ENCODE peak calls at places on chromosome 17, in eight cellular contexts. One of them, this sample, is unnamed.

GRCh38 chr17:71760062-71760720 is 360.6 kb upstream of the SOX9 start:
- DNase-seq in cardiac fibroblast: no peak
- DNase-seq in GM12878: no peak
- DNase-seq in B cell: no peak
- DNase-seq in HFFc6: no peak
- DNase-seq in Panc1: no peak
- DNase-seq in foreskin keratinocyte: peak
- DNase-seq in PC-9: no peak
- DNase-seq in this sample: peak

GRCh38 chr17:78010759-78011158 is 52.3 kb downstream of the TNRC6C start:
- DNase-seq in cardiac fibroblast: no peak
- DNase-seq in GM12878: no peak
- DNase-seq in B cell: no peak
- DNase-seq in HFFc6: no peak
- DNase-seq in Panc1: no peak
- DNase-seq in foreskin keratinocyte: no peak
- DNase-seq in PC-9: no peak
- DNase-seq in this sample: no peak

GRCh38 chr17:42673885-42674754 is 2.7 kb downstream of the PLEKHH3 start:
- DNase-seq in cardiac fibroblast: peak
- DNase-seq in GM12878: no peak
- DNase-seq in B cell: peak
- DNase-seq in HFFc6: no peak
- DNase-seq in Panc1: no peak
- DNase-seq in foreskin keratinocyte: no peak
- DNase-seq in PC-9: no peak
- DNase-seq in this sample: peak

GRCh38 chr17:50642722-50643656 is 8.3 kb downstream of the ABCC3 start:
- DNase-seq in cardiac fibroblast: no peak
- DNase-seq in GM12878: no peak
- DNase-seq in B cell: no peak
- DNase-seq in HFFc6: no peak
- DNase-seq in Panc1: no peak
- DNase-seq in foreskin keratinocyte: peak
- DNase-seq in PC-9: no peak
- DNase-seq in this sample: no peak

GRCh38 chr17:34146440-34147043 is 108.5 kb upstream of the CCL2 start:
- DNase-seq in cardiac fibroblast: no peak
- DNase-seq in GM12878: no peak
- DNase-seq in B cell: peak
- DNase-seq in HFFc6: no peak
- DNase-seq in Panc1: peak
- DNase-seq in foreskin keratinocyte: peak
- DNase-seq in PC-9: peak
- DNase-seq in this sample: peak

GRCh38 chr17:57132663-57133062 is 47.6 kb downstream of the AKAP1 start:
- DNase-seq in cardiac fibroblast: no peak
- DNase-seq in GM12878: no peak
- DNase-seq in B cell: no peak
- DNase-seq in HFFc6: no peak
- DNase-seq in Panc1: no peak
- DNase-seq in foreskin keratinocyte: no peak
- DNase-seq in PC-9: no peak
- DNase-seq in this sample: no peak

GRCh38 chr17:31269597-31269996 is 27.4 kb downstream of the OMG start:
- DNase-seq in cardiac fibroblast: peak
- DNase-seq in GM12878: no peak
- DNase-seq in B cell: no peak
- DNase-seq in HFFc6: peak
- DNase-seq in Panc1: peak
- DNase-seq in foreskin keratinocyte: peak
- DNase-seq in PC-9: peak
- DNase-seq in this sample: peak

GRCh38 chr17:80819422-80820164 is 172.0 kb upstream of the CHMP6 start:
- DNase-seq in cardiac fibroblast: no peak
- DNase-seq in GM12878: no peak
- DNase-seq in B cell: no peak
- DNase-seq in HFFc6: no peak
- DNase-seq in Panc1: no peak
- DNase-seq in foreskin keratinocyte: no peak
- DNase-seq in PC-9: no peak
- DNase-seq in this sample: no peak

GRCh38 chr17:28957992-28958355 is 6.7 kb upstream of the PHF12 start:
- DNase-seq in cardiac fibroblast: no peak
- DNase-seq in GM12878: no peak
- DNase-seq in B cell: no peak
- DNase-seq in HFFc6: no peak
- DNase-seq in Panc1: no peak
- DNase-seq in foreskin keratinocyte: no peak
- DNase-seq in PC-9: no peak
- DNase-seq in this sample: no peak

GRCh38 chr17:17191346-17191792 is 14.8 kb downstream of the PLD6 start:
- DNase-seq in cardiac fibroblast: peak
- DNase-seq in GM12878: no peak
- DNase-seq in B cell: no peak
- DNase-seq in HFFc6: peak
- DNase-seq in Panc1: peak
- DNase-seq in foreskin keratinocyte: peak
- DNase-seq in PC-9: no peak
- DNase-seq in this sample: no peak

GRCh38 chr17:40284085-40284713 is 3.5 kb upstream of the CDC6 start:
- DNase-seq in cardiac fibroblast: peak
- DNase-seq in GM12878: no peak
- DNase-seq in B cell: no peak
- DNase-seq in HFFc6: peak
- DNase-seq in Panc1: no peak
- DNase-seq in foreskin keratinocyte: peak
- DNase-seq in PC-9: peak
- DNase-seq in this sample: no peak
- TF ChIP-seq CTCF in cardiac fibroblast: peak
- TF ChIP-seq CTCF in GM12878: no peak
- TF ChIP-seq CTCF in B cell: no peak
- TF ChIP-seq CTCF in HFFc6: peak
- TF ChIP-seq CTCF in Panc1: no peak
- TF ChIP-seq CTCF in foreskin keratinocyte: peak
- TF ChIP-seq CTCF in PC-9: peak
- TF ChIP-seq CTCF in this sample: peak

DNA sequence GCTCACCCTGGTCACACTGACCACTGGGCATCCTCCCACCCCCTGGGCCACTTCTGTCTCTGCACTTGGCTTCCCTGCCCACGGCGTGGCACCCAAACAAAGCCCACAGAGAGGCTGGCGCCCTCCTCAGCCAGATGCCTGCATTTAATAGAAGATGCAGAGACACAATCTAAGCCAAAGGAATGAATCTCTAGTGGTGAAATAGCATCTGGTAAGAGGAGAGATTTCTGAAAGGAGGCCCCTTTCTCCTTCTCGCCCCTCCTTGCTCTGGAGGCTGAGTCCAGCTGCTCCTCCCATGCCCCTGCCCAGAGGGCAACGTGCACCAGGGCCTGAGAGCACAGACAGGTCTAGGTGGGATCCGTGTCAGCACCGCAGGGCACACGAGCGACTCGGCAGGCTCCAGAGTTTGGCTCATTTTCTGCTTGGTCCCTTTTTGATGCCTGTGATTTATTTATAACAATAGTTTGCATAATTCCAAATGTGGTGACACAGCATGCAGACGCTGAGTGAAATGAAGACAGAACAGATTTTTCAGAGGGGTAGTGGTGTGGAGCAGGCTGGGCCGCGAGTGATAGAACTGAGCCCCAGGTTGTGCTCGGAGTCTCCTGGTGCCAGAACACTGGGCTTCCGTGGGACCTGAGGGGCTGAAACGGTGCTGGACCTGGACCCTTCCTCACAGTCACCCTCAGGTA is 95.6 kb downstream of the METRNL start:
- DNase-seq in cardiac fibroblast: no peak
- DNase-seq in GM12878: no peak
- DNase-seq in B cell: no peak
- DNase-seq in HFFc6: no peak
- DNase-seq in Panc1: no peak
- DNase-seq in foreskin keratinocyte: no peak
- DNase-seq in PC-9: no peak
- DNase-seq in this sample: no peak
- TF ChIP-seq CTCF in cardiac fibroblast: no peak
- TF ChIP-seq CTCF in GM12878: peak
- TF ChIP-seq CTCF in B cell: no peak
- TF ChIP-seq CTCF in HFFc6: peak
- TF ChIP-seq CTCF in Panc1: no peak
- TF ChIP-seq CTCF in foreskin keratinocyte: peak
- TF ChIP-seq CTCF in PC-9: no peak
- TF ChIP-seq CTCF in this sample: no peak

GRCh38 chr17:19336938-19337711 is 25.4 kb downstream of the B9D1 start:
- DNase-seq in cardiac fibroblast: no peak
- DNase-seq in GM12878: no peak
- DNase-seq in B cell: no peak
- DNase-seq in HFFc6: no peak
- DNase-seq in Panc1: no peak
- DNase-seq in foreskin keratinocyte: no peak
- DNase-seq in PC-9: no peak
- DNase-seq in this sample: no peak
- TF ChIP-seq CTCF in cardiac fibroblast: no peak
- TF ChIP-seq CTCF in GM12878: no peak
- TF ChIP-seq CTCF in B cell: no peak
- TF ChIP-seq CTCF in HFFc6: no peak
- TF ChIP-seq CTCF in Panc1: no peak
- TF ChIP-seq CTCF in foreskin keratinocyte: no peak
- TF ChIP-seq CTCF in PC-9: no peak
- TF ChIP-seq CTCF in this sample: no peak

GRCh38 chr17:46875849-46876352 is 24.5 kb downstream of the WNT9B start:
- DNase-seq in cardiac fibroblast: no peak
- DNase-seq in GM12878: no peak
- DNase-seq in B cell: no peak
- DNase-seq in HFFc6: no peak
- DNase-seq in Panc1: no peak
- DNase-seq in foreskin keratinocyte: no peak
- DNase-seq in PC-9: no peak
- DNase-seq in this sample: no peak

GRCh38 chr17:46874906-46875305 is 23.5 kb downstream of the WNT9B start:
- DNase-seq in cardiac fibroblast: no peak
- DNase-seq in GM12878: no peak
- DNase-seq in B cell: no peak
- DNase-seq in HFFc6: no peak
- DNase-seq in Panc1: no peak
- DNase-seq in foreskin keratinocyte: no peak
- DNase-seq in PC-9: no peak
- DNase-seq in this sample: no peak

GRCh38 chr17:46876926-46877325 is 25.5 kb downstream of the WNT9B start:
- DNase-seq in cardiac fibroblast: no peak
- DNase-seq in GM12878: no peak
- DNase-seq in B cell: no peak
- DNase-seq in HFFc6: no peak
- DNase-seq in Panc1: no peak
- DNase-seq in foreskin keratinocyte: no peak
- DNase-seq in PC-9: no peak
- DNase-seq in this sample: no peak

GRCh38 chr17:46877466-46877865 is 26.1 kb downstream of the WNT9B start:
- DNase-seq in cardiac fibroblast: no peak
- DNase-seq in GM12878: no peak
- DNase-seq in B cell: no peak
- DNase-seq in HFFc6: no peak
- DNase-seq in Panc1: no peak
- DNase-seq in foreskin keratinocyte: no peak
- DNase-seq in PC-9: no peak
- DNase-seq in this sample: no peak

GRCh38 chr17:46876353-46876887 is 25.0 kb downstream of the WNT9B start:
- DNase-seq in cardiac fibroblast: no peak
- DNase-seq in GM12878: no peak
- DNase-seq in B cell: peak
- DNase-seq in HFFc6: no peak
- DNase-seq in Panc1: no peak
- DNase-seq in foreskin keratinocyte: peak
- DNase-seq in PC-9: peak
- DNase-seq in this sample: peak
- TF ChIP-seq CTCF in cardiac fibroblast: peak
- TF ChIP-seq CTCF in GM12878: peak
- TF ChIP-seq CTCF in B cell: no peak
- TF ChIP-seq CTCF in HFFc6: peak
- TF ChIP-seq CTCF in Panc1: no peak
- TF ChIP-seq CTCF in foreskin keratinocyte: peak
- TF ChIP-seq CTCF in PC-9: peak
- TF ChIP-seq CTCF in this sample: peak

GRCh38 chr17:16104189-16104588 is 104.6 kb downstream of the TTC19 start:
- DNase-seq in cardiac fibroblast: no peak
- DNase-seq in GM12878: no peak
- DNase-seq in B cell: no peak
- DNase-seq in HFFc6: no peak
- DNase-seq in Panc1: no peak
- DNase-seq in foreskin keratinocyte: no peak
- DNase-seq in PC-9: no peak
- DNase-seq in this sample: no peak

GRCh38 chr17:16101440-16101839 is 101.8 kb downstream of the TTC19 start:
- DNase-seq in cardiac fibroblast: no peak
- DNase-seq in GM12878: no peak
- DNase-seq in B cell: no peak
- DNase-seq in HFFc6: no peak
- DNase-seq in Panc1: no peak
- DNase-seq in foreskin keratinocyte: no peak
- DNase-seq in PC-9: no peak
- DNase-seq in this sample: no peak

GRCh38 chr17:16106161-16106891 is 106.7 kb downstream of the TTC19 start:
- DNase-seq in cardiac fibroblast: peak
- DNase-seq in GM12878: no peak
- DNase-seq in B cell: no peak
- DNase-seq in HFFc6: no peak
- DNase-seq in Panc1: peak
- DNase-seq in foreskin keratinocyte: no peak
- DNase-seq in PC-9: no peak
- DNase-seq in this sample: no peak

DNA sequence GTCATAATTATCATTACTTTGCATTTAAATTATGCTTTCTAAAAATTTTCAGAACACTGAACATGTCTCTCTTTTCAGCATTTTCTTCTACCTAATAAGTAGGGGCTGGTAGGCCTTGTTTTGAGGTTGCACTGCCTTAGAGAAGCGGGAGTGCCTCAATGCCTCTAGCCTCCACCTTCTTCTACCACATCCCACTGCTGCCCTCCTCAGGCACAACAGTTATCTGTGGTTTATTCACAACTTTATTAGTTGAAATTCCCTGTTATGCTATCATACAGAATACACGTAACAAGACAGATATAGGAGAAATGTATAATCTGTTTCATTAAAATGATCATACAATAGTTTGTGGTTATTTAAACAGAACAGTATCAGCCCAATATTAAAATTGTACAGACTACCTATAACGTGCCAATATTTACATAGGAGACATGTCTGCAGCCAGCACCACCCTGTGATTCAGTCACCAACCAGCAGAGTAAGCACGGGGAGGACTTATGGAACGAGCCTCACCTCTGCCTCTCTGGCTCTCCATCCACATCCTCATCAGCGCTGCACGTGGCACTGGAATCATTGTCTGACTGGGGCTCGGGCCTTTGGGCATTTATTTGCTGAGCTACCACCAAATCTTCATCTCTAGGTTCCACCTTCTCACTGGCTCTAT is 101.2 kb downstream of the TTC19 start:
- DNase-seq in cardiac fibroblast: peak
- DNase-seq in GM12878: no peak
- DNase-seq in B cell: no peak
- DNase-seq in HFFc6: no peak
- DNase-seq in Panc1: no peak
- DNase-seq in foreskin keratinocyte: no peak
- DNase-seq in PC-9: no peak
- DNase-seq in this sample: peak
- TF ChIP-seq CTCF in cardiac fibroblast: peak
- TF ChIP-seq CTCF in GM12878: no peak
- TF ChIP-seq CTCF in B cell: no peak
- TF ChIP-seq CTCF in HFFc6: peak
- TF ChIP-seq CTCF in Panc1: peak
- TF ChIP-seq CTCF in foreskin keratinocyte: peak
- TF ChIP-seq CTCF in PC-9: no peak
- TF ChIP-seq CTCF in this sample: peak

GRCh38 chr17:19573075-19573474 is 39.4 kb downstream of the SLC47A1 start:
- DNase-seq in cardiac fibroblast: peak
- DNase-seq in GM12878: no peak
- DNase-seq in B cell: no peak
- DNase-seq in HFFc6: no peak
- DNase-seq in Panc1: no peak
- DNase-seq in foreskin keratinocyte: no peak
- DNase-seq in PC-9: no peak
- DNase-seq in this sample: no peak
- TF ChIP-seq CTCF in cardiac fibroblast: no peak
- TF ChIP-seq CTCF in GM12878: no peak
- TF ChIP-seq CTCF in B cell: no peak
- TF ChIP-seq CTCF in HFFc6: no peak
- TF ChIP-seq CTCF in Panc1: no peak
- TF ChIP-seq CTCF in foreskin keratinocyte: no peak
- TF ChIP-seq CTCF in PC-9: no peak
- TF ChIP-seq CTCF in this sample: no peak